ENCODE peak calls at places on chromosomes 11 and 22, in seven cellular contexts. One of them, this sample, is unnamed.

GRCh38 chr11:100719809-100720221 is 32.7 kb downstream of the ARHGAP42 start:
- DNase-seq in HCT116: peak
- DNase-seq in neuronal stem cell: no peak
- DNase-seq in DND-41: no peak
- DNase-seq in neural progenitor cell: peak
- DNase-seq in astrocyte: peak
- DNase-seq in PC-3: peak
- DNase-seq in this sample: no peak

GRCh38 chr11:68855205-68855978 is 13.7 kb upstream of the CPT1A start:
- DNase-seq in HCT116: no peak
- DNase-seq in neuronal stem cell: no peak
- DNase-seq in DND-41: no peak
- DNase-seq in neural progenitor cell: peak
- DNase-seq in astrocyte: peak
- DNase-seq in PC-3: no peak
- DNase-seq in this sample: no peak

GRCh38 chr11:289706-290620 is 1.0 kb downstream of the PGGHG start:
- DNase-seq in HCT116: no peak
- DNase-seq in neuronal stem cell: no peak
- DNase-seq in DND-41: peak
- DNase-seq in neural progenitor cell: no peak
- DNase-seq in astrocyte: no peak
- DNase-seq in PC-3: no peak
- DNase-seq in this sample: no peak

GRCh38 chr11:7903940-7904339 is 27.1 kb downstream of the OR10A6 start:
- DNase-seq in HCT116: no peak
- DNase-seq in neuronal stem cell: no peak
- DNase-seq in DND-41: no peak
- DNase-seq in neural progenitor cell: no peak
- DNase-seq in astrocyte: no peak
- DNase-seq in PC-3: peak
- DNase-seq in this sample: no peak

GRCh38 chr11:84524422-84525051 is 1102.6 kb downstream of the DLG2 start:
- DNase-seq in HCT116: no peak
- DNase-seq in neuronal stem cell: no peak
- DNase-seq in DND-41: no peak
- DNase-seq in neural progenitor cell: peak
- DNase-seq in astrocyte: peak
- DNase-seq in PC-3: peak
- DNase-seq in this sample: no peak

GRCh38 chr11:3795131-3796092 is 1.9 kb downstream of the NUP98 start:
- DNase-seq in HCT116: no peak
- DNase-seq in neuronal stem cell: no peak
- DNase-seq in DND-41: no peak
- DNase-seq in neural progenitor cell: no peak
- DNase-seq in astrocyte: no peak
- DNase-seq in PC-3: no peak
- DNase-seq in this sample: no peak

GRCh38 chr11:78318321-78318720 is 99.3 kb downstream of the GAB2 start:
- DNase-seq in HCT116: no peak
- DNase-seq in neuronal stem cell: no peak
- DNase-seq in DND-41: no peak
- DNase-seq in neural progenitor cell: no peak
- DNase-seq in astrocyte: no peak
- DNase-seq in PC-3: no peak
- DNase-seq in this sample: no peak

GRCh38 chr11:111069076-111069475 is 176.4 kb upstream of the POU2AF2 start:
- DNase-seq in HCT116: peak
- DNase-seq in neuronal stem cell: no peak
- DNase-seq in DND-41: no peak
- DNase-seq in neural progenitor cell: peak
- DNase-seq in astrocyte: peak
- DNase-seq in PC-3: peak
- DNase-seq in this sample: no peak

GRCh38 chr11:14537134-14537599 is 17.0 kb upstream of the PSMA1 start:
- DNase-seq in HCT116: no peak
- DNase-seq in neuronal stem cell: peak
- DNase-seq in DND-41: peak
- DNase-seq in neural progenitor cell: peak
- DNase-seq in astrocyte: no peak
- DNase-seq in PC-3: peak
- DNase-seq in this sample: no peak

GRCh38 chr11:76665921-76666351 is 4.6 kb downstream of the LRRC32 start:
- DNase-seq in HCT116: no peak
- DNase-seq in neuronal stem cell: no peak
- DNase-seq in DND-41: no peak
- DNase-seq in neural progenitor cell: no peak
- DNase-seq in astrocyte: no peak
- DNase-seq in PC-3: no peak
- DNase-seq in this sample: no peak
- H2AFZ ChIP-seq in HCT116: no peak
- H2AFZ ChIP-seq in neuronal stem cell: peak
- H2AFZ ChIP-seq in DND-41: no peak
- H2AFZ ChIP-seq in neural progenitor cell: peak
- H2AFZ ChIP-seq in astrocyte: no peak
- H2AFZ ChIP-seq in PC-3: no peak
- H2AFZ ChIP-seq in this sample: no peak

GRCh38 chr11:29996016-29996415 is 20.8 kb downstream of the KCNA4 start:
- DNase-seq in HCT116: no peak
- DNase-seq in neuronal stem cell: no peak
- DNase-seq in DND-41: no peak
- DNase-seq in neural progenitor cell: no peak
- DNase-seq in astrocyte: no peak
- DNase-seq in PC-3: no peak
- DNase-seq in this sample: no peak

GRCh38 chr11:30006876-30007275 is 10.0 kb downstream of the KCNA4 start:
- DNase-seq in HCT116: no peak
- DNase-seq in neuronal stem cell: no peak
- DNase-seq in DND-41: no peak
- DNase-seq in neural progenitor cell: no peak
- DNase-seq in astrocyte: no peak
- DNase-seq in PC-3: no peak
- DNase-seq in this sample: no peak

GRCh38 chr11:30002157-30002556 is 14.7 kb downstream of the KCNA4 start:
- DNase-seq in HCT116: no peak
- DNase-seq in neuronal stem cell: no peak
- DNase-seq in DND-41: no peak
- DNase-seq in neural progenitor cell: no peak
- DNase-seq in astrocyte: no peak
- DNase-seq in PC-3: no peak
- DNase-seq in this sample: no peak

DNA sequence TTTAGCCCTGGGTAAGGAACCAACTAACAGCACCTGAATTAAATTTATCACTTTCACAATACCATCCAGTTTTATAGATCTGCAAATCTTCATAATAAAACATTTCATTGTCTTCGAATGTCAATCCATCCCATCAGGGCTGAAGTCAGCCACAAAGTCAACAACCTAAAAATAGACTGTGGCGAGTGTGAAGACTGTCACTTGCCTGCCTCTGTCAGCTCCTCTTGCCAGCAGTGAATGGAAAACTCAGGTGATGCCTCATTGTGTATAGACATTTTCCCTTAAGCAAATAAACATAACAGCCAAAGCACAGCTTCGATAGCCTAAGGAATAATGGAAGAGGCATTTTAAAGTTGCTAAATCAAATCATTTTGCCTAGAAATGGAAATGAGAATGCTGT is 15.8 kb downstream of the KCNA4 start:
- DNase-seq in HCT116: no peak
- DNase-seq in neuronal stem cell: no peak
- DNase-seq in DND-41: no peak
- DNase-seq in neural progenitor cell: no peak
- DNase-seq in astrocyte: no peak
- DNase-seq in PC-3: no peak
- DNase-seq in this sample: no peak
- H2AFZ ChIP-seq in HCT116: no peak
- H2AFZ ChIP-seq in neuronal stem cell: no peak
- H2AFZ ChIP-seq in DND-41: no peak
- H2AFZ ChIP-seq in neural progenitor cell: no peak
- H2AFZ ChIP-seq in astrocyte: no peak
- H2AFZ ChIP-seq in PC-3: no peak
- H2AFZ ChIP-seq in this sample: no peak

GRCh38 chr11:6333112-6333511 is 12.8 kb upstream of the CAVIN3 start:
- DNase-seq in HCT116: no peak
- DNase-seq in neuronal stem cell: no peak
- DNase-seq in DND-41: no peak
- DNase-seq in neural progenitor cell: no peak
- DNase-seq in astrocyte: no peak
- DNase-seq in PC-3: no peak
- DNase-seq in this sample: no peak
- H2AFZ ChIP-seq in HCT116: no peak
- H2AFZ ChIP-seq in neuronal stem cell: no peak
- H2AFZ ChIP-seq in DND-41: no peak
- H2AFZ ChIP-seq in neural progenitor cell: no peak
- H2AFZ ChIP-seq in astrocyte: no peak
- H2AFZ ChIP-seq in PC-3: no peak
- H2AFZ ChIP-seq in this sample: no peak

GRCh38 chr11:46105902-46106301 is 15.4 kb downstream of the PHF21A start:
- DNase-seq in HCT116: no peak
- DNase-seq in neuronal stem cell: no peak
- DNase-seq in DND-41: no peak
- DNase-seq in neural progenitor cell: no peak
- DNase-seq in astrocyte: no peak
- DNase-seq in PC-3: no peak
- DNase-seq in this sample: no peak
- H2AFZ ChIP-seq in HCT116: no peak
- H2AFZ ChIP-seq in neuronal stem cell: no peak
- H2AFZ ChIP-seq in DND-41: no peak
- H2AFZ ChIP-seq in neural progenitor cell: no peak
- H2AFZ ChIP-seq in astrocyte: no peak
- H2AFZ ChIP-seq in PC-3: no peak
- H2AFZ ChIP-seq in this sample: no peak

DNA sequence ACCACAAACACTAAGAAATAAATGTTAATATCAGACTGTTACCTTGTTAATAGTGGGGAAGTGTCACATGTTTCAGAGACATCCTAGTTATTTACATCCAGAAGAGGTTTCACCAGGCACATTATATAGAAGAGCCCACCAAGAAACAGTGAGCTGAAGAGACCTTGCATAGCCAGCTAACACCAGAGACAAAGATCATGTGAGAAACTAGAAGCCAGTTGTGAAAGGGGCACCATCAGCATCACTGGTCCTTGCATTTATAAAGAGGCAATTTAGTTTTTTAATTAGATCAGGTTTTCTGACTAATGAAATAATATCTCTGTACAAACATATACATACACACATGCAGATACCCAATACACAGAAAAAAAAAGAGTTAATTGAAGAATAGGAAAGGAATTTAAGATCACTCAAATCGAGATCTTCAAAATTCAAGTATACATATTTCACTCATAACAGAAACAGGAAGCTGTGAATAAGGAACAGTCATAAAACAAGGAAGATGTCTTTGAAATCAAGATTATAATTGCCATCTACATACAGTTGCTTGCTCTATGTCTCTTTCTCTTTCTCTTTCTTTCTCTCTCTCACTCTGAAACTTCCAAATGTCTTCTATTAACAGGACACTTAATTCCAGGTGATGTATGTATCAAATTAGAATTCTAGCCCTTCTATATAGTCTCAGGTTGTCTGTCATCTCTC is 348.7 kb downstream of the ETS1 start:
- DNase-seq in HCT116: no peak
- DNase-seq in neuronal stem cell: no peak
- DNase-seq in DND-41: no peak
- DNase-seq in neural progenitor cell: no peak
- DNase-seq in astrocyte: no peak
- DNase-seq in PC-3: no peak
- DNase-seq in this sample: no peak
- H2AFZ ChIP-seq in HCT116: no peak
- H2AFZ ChIP-seq in neuronal stem cell: peak
- H2AFZ ChIP-seq in DND-41: peak
- H2AFZ ChIP-seq in neural progenitor cell: no peak
- H2AFZ ChIP-seq in astrocyte: no peak
- H2AFZ ChIP-seq in PC-3: no peak
- H2AFZ ChIP-seq in this sample: no peak

GRCh38 chr22:39496131-39496838 is 5.8 kb upstream of the MIEF1 start:
- DNase-seq in HCT116: peak
- DNase-seq in neuronal stem cell: peak
- DNase-seq in DND-41: peak
- DNase-seq in neural progenitor cell: peak
- DNase-seq in astrocyte: peak
- DNase-seq in PC-3: peak
- DNase-seq in this sample: no peak
- H2AFZ ChIP-seq in HCT116: peak
- H2AFZ ChIP-seq in neuronal stem cell: peak
- H2AFZ ChIP-seq in DND-41: no peak
- H2AFZ ChIP-seq in neural progenitor cell: no peak
- H2AFZ ChIP-seq in astrocyte: peak
- H2AFZ ChIP-seq in PC-3: no peak
- H2AFZ ChIP-seq in this sample: no peak

DNA sequence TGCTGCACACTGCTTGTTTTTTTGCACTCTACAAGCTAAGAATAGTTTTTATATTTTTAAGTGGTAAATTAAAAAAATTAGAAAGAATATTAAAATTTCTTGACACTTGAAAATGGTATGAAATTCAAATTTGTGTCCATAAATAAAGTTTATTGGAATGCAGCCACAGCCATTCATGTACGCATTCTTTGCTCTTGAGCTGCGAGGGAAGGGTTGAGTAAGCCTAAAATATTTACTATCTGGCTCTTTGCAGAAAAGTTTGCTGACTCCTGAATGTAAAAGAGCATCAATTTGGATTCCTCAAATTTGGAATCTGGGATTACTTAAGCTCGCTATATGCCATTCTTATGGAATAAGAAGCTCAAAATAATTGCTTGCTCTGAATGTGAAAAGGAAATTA is 3.4 kb upstream of the ADAMTS8 start:
- DNase-seq in HCT116: no peak
- DNase-seq in neuronal stem cell: no peak
- DNase-seq in DND-41: no peak
- DNase-seq in neural progenitor cell: no peak
- DNase-seq in astrocyte: no peak
- DNase-seq in PC-3: peak
- DNase-seq in this sample: no peak
- H2AFZ ChIP-seq in HCT116: peak
- H2AFZ ChIP-seq in neuronal stem cell: no peak
- H2AFZ ChIP-seq in DND-41: no peak
- H2AFZ ChIP-seq in neural progenitor cell: no peak
- H2AFZ ChIP-seq in astrocyte: no peak
- H2AFZ ChIP-seq in PC-3: no peak
- H2AFZ ChIP-seq in this sample: no peak

This sample was measured in keratinocyte.